ENCODE peak calls at places on chromosomes 13 and 19, in five cellular contexts. One of them, this sample, is unnamed.

GRCh38 chr13:39835253-39835652 is 179.8 kb downstream of the COG6 start:
- DNase-seq in H1: no peak
- DNase-seq in Panc1: no peak
- DNase-seq in SK-N-SH: no peak
- DNase-seq in HCT116: no peak
- DNase-seq in this sample: no peak

GRCh38 chr13:89520468-89520867 is 1827.0 kb upstream of the MIR17HG start:
- DNase-seq in SK-N-SH: no peak
- DNase-seq in H1: no peak
- DNase-seq in HCT116: no peak
- DNase-seq in Panc1: no peak
- DNase-seq in this sample: no peak

GRCh38 chr13:44022196-44022595 is 142.5 kb downstream of the LACC1 start:
- DNase-seq in H1: no peak
- DNase-seq in SK-N-SH: no peak
- DNase-seq in Panc1: no peak
- DNase-seq in HCT116: no peak
- DNase-seq in this sample: peak; percentile 20

GRCh38 chr19:19615086-19615485 is 3.4 kb downstream of the PBX4 start:
- DNase-seq in SK-N-SH: no peak
- DNase-seq in HCT116: peak; percentile 66
- DNase-seq in H1: no peak
- DNase-seq in Panc1: peak; percentile 17
- DNase-seq in this sample: no peak

GRCh38 chr13:76522083-76522755 is 364.0 kb downstream of the KCTD12 start:
- DNase-seq in HCT116: no peak
- DNase-seq in Panc1: no peak
- DNase-seq in H1: no peak
- DNase-seq in SK-N-SH: peak; percentile 67
- DNase-seq in this sample: no peak

GRCh38 chr13:97018029-97018819 is 23.9 kb upstream of the OXGR1 start:
- DNase-seq in SK-N-SH: peak; percentile 41
- DNase-seq in Panc1: peak; percentile 46
- DNase-seq in HCT116: peak; percentile 52
- DNase-seq in H1: peak; percentile 58
- DNase-seq in this sample: no peak

GRCh38 chr19:11995174-11995573 is 30.3 kb downstream of the ZNF763 start:
- DNase-seq in H1: no peak
- DNase-seq in Panc1: no peak
- DNase-seq in SK-N-SH: no peak
- DNase-seq in HCT116: no peak
- DNase-seq in this sample: no peak

GRCh38 chr13:97194473-97194872 is 27.7 kb upstream of the MBNL2 start:
- DNase-seq in HCT116: peak; percentile 48
- DNase-seq in Panc1: no peak
- DNase-seq in H1: no peak
- DNase-seq in SK-N-SH: no peak
- DNase-seq in this sample: no peak

GRCh38 chr19:1955171-1956142 is 14.5 kb downstream of the CSNK1G2 start:
- DNase-seq in H1: no peak
- DNase-seq in Panc1: no peak
- DNase-seq in SK-N-SH: no peak
- DNase-seq in HCT116: no peak
- DNase-seq in this sample: no peak

GRCh38 chr13:59635591-59635990 is 528.1 kb downstream of the DIAPH3 start:
- DNase-seq in H1: no peak
- DNase-seq in HCT116: no peak
- DNase-seq in Panc1: no peak
- DNase-seq in SK-N-SH: no peak
- DNase-seq in this sample: no peak

GRCh38 chr19:43780706-43781525 is at the start of gene KCNN4:
- DNase-seq in Panc1: no peak
- DNase-seq in HCT116: peak; percentile 71
- DNase-seq in H1: no peak
- DNase-seq in SK-N-SH: no peak
- DNase-seq in this sample: no peak

GRCh38 chr19:44576843-44577565 is 36.4 kb upstream of the IGSF23 start:
- DNase-seq in Panc1: no peak
- DNase-seq in HCT116: peak; percentile 39
- DNase-seq in SK-N-SH: peak; percentile 32
- DNase-seq in H1: no peak
- DNase-seq in this sample: no peak

GRCh38 chr19:1070931-1071791 is 4.2 kb downstream of the ARHGAP45 start:
- DNase-seq in SK-N-SH: peak; percentile 62
- DNase-seq in Panc1: no peak
- DNase-seq in H1: peak; percentile 91
- DNase-seq in HCT116: no peak
- DNase-seq in this sample: no peak

GRCh38 chr19:1461862-1462261 is 11.9 kb downstream of the APC2 start:
- DNase-seq in HCT116: no peak
- DNase-seq in H1: no peak
- DNase-seq in Panc1: no peak
- DNase-seq in SK-N-SH: no peak
- DNase-seq in this sample: no peak

GRCh38 chr13:39685652-39686051 is 30.2 kb downstream of the COG6 start:
- DNase-seq in Panc1: no peak
- DNase-seq in SK-N-SH: no peak
- DNase-seq in H1: no peak
- DNase-seq in HCT116: no peak
- DNase-seq in this sample: no peak

GRCh38 chr13:74555291-74556001 is 421.2 kb upstream of the KLF12 start:
- DNase-seq in H1: no peak
- DNase-seq in SK-N-SH: peak; percentile 74
- DNase-seq in HCT116: no peak
- DNase-seq in Panc1: no peak
- DNase-seq in this sample: no peak

GRCh38 chr13:53060840-53061485 is 32.4 kb downstream of the OLFM4 start:
- DNase-seq in SK-N-SH: no peak
- DNase-seq in H1: no peak
- DNase-seq in HCT116: no peak
- DNase-seq in Panc1: no peak
- DNase-seq in this sample: no peak

GRCh38 chr19:1145635-1146417 is 28.2 kb downstream of the SBNO2 start:
- DNase-seq in H1: no peak
- DNase-seq in SK-N-SH: no peak
- DNase-seq in Panc1: no peak
- DNase-seq in HCT116: no peak
- DNase-seq in this sample: no peak

GRCh38 chr19:38118176-38118575 is 105.8 kb downstream of the DPF1 start:
- DNase-seq in SK-N-SH: no peak
- DNase-seq in HCT116: no peak
- DNase-seq in H1: no peak
- DNase-seq in Panc1: no peak
- DNase-seq in this sample: no peak

GRCh38 chr13:111213964-111214726 is 99.0 kb downstream of the ARHGEF7 start:
- DNase-seq in Panc1: no peak
- DNase-seq in SK-N-SH: no peak
- DNase-seq in H1: no peak
- DNase-seq in HCT116: no peak
- DNase-seq in this sample: no peak

GRCh38 chr19:38093587-38093986 is 130.4 kb downstream of the DPF1 start:
- DNase-seq in HCT116: no peak
- DNase-seq in SK-N-SH: peak; percentile 90
- DNase-seq in Panc1: no peak
- DNase-seq in H1: no peak
- DNase-seq in this sample: no peak

GRCh38 chr19:5691205-5691929 is 1.3 kb downstream of the RPL36 start:
- DNase-seq in SK-N-SH: peak; percentile 67
- DNase-seq in Panc1: no peak
- DNase-seq in H1: no peak
- DNase-seq in HCT116: no peak
- DNase-seq in this sample: peak; percentile 68

GRCh38 chr13:99280166-99280565 is 22.0 kb upstream of the GPR18 start:
- DNase-seq in SK-N-SH: no peak
- DNase-seq in HCT116: no peak
- DNase-seq in Panc1: no peak
- DNase-seq in H1: no peak
- DNase-seq in this sample: no peak

GRCh38 chr13:99278843-99279242 is 20.7 kb upstream of the GPR18 start:
- DNase-seq in SK-N-SH: no peak
- DNase-seq in H1: no peak
- DNase-seq in HCT116: no peak
- DNase-seq in Panc1: no peak
- DNase-seq in this sample: no peak

GRCh38 chr13:99276706-99277105 is 18.5 kb upstream of the GPR18 start:
- DNase-seq in SK-N-SH: no peak
- DNase-seq in Panc1: no peak
- DNase-seq in HCT116: no peak
- DNase-seq in H1: no peak
- DNase-seq in this sample: no peak

GRCh38 chr13:99277629-99278028 is 19.4 kb upstream of the GPR18 start:
- DNase-seq in H1: no peak
- DNase-seq in Panc1: no peak
- DNase-seq in HCT116: no peak
- DNase-seq in SK-N-SH: no peak
- DNase-seq in this sample: no peak

DNA sequence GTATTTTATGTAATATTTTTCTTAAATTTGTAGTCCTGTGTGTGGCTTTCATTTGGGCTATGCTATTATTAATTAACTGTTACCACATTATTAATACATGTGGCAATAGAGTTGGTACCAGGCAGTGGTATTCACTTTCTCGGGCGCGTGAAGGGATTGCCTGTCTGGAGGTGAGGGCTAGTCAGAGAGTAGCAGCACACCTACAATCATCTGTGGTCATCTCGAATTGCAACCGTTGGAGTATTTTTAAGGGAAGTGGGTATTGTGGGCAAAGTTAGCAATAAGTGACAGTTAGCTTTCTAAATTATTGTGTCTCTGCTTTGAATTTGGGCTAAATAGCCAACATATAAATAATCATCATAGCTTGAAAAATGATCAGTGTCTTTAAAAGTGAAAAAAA is 20.0 kb upstream of the GPR18 start:
- DNase-seq in HCT116: no peak
- DNase-seq in H1: no peak
- DNase-seq in Panc1: no peak
- DNase-seq in SK-N-SH: no peak
- DNase-seq in this sample: no peak
- H3K27ac ChIP-seq in HCT116: no peak overlapping the region
- H3K27ac ChIP-seq in H1: no peak overlapping the region
- H3K27ac ChIP-seq in Panc1: no peak overlapping the region
- H3K27ac ChIP-seq in SK-N-SH: no peak overlapping the region
- H3K27ac ChIP-seq in this sample: no peak overlapping the region

GRCh38 chr19:55580628-55581144 is at the start of gene ZNF579:
- DNase-seq in HCT116: peak; percentile 84
- DNase-seq in Panc1: peak; percentile 61
- DNase-seq in SK-N-SH: peak; percentile 95
- DNase-seq in H1: peak; percentile 90
- DNase-seq in this sample: peak; percentile 78
- TF ChIP-seq POLR2AphosphoS5 in HCT116: peak; percentile 68
- TF ChIP-seq POLR2AphosphoS5 in Panc1: peak; percentile 81
- TF ChIP-seq POLR2AphosphoS5 in SK-N-SH: peak; percentile 67
- TF ChIP-seq POLR2AphosphoS5 in H1: no peak
- TF ChIP-seq POLR2AphosphoS5 in this sample: peak; percentile 56

GRCh38 chr19:41457241-41457640 is 14.3 kb downstream of the ERICH4 start:
- DNase-seq in SK-N-SH: no peak
- DNase-seq in HCT116: no peak
- DNase-seq in Panc1: no peak
- DNase-seq in H1: no peak
- DNase-seq in this sample: no peak
- H3K27me3 ChIP-seq in SK-N-SH: peaks cover 60% of the 10 kb centered on the region
- H3K27me3 ChIP-seq in HCT116: peaks cover 39% of the 10 kb centered on the region
- H3K27me3 ChIP-seq in Panc1: peaks cover 3% of the 10 kb centered on the region
- H3K27me3 ChIP-seq in H1: no peaks in the 10 kb centered on the region
- H3K27me3 ChIP-seq in this sample: no peaks in the 10 kb centered on the region

GRCh38 chr19:3492919-3493318 is 7.6 kb downstream of the DOHH start:
- DNase-seq in SK-N-SH: no peak
- DNase-seq in H1: no peak
- DNase-seq in HCT116: no peak
- DNase-seq in Panc1: no peak
- DNase-seq in this sample: no peak
- H3K27ac ChIP-seq in SK-N-SH: no peak overlapping the region
- H3K27ac ChIP-seq in H1: no peak overlapping the region
- H3K27ac ChIP-seq in HCT116: no peak overlapping the region
- H3K27ac ChIP-seq in Panc1: no peak overlapping the region
- H3K27ac ChIP-seq in this sample: no peak overlapping the region